ENCODE peak calls at places on chromosomes 12 and 14, in seven cellular contexts. G is CD8-positive, alpha-beta memory T cell; U is stimulated activated CD8-positive, alpha-beta memory T cell treated with anti-CD3 and anti-CD28 coated beads, Interleukin-4, amount 100 ng/mL, for 1 hour; J is mesendoderm; P is T-cell; S is left cardiac atrium; Z is T-helper 1 cell. V is an unnamed sample.

GRCh38 chr12:31853520-31853919 is 105.7 kb upstream of the RESF1 start:
- DNase-seq in G (no peak), U (no peak), J (no peak), P (no peak), S (no peak), Z (no peak), V (no peak)

GRCh38 chr14:99271951-99272668 is at the start of gene BCL11B:
- DNase-seq in G (peak; percentile 90), U (no peak), J (peak; percentile 97), P (peak; percentile 87), S (peak; percentile 61), Z (peak; percentile 69), V (peak; percentile 75)

GRCh38 chr14:105203057-105203494 is 22.0 kb upstream of the NUDT14 start:
- DNase-seq in G (peak; percentile 56), U (no peak), J (peak; percentile 51), P (peak; percentile 42), S (peak; percentile 80), Z (no peak), V (no peak)

GRCh38 chr14:58732387-58732786 is 94.6 kb downstream of the DACT1 start:
- DNase-seq in G (no peak), U (no peak), J (no peak), P (no peak), S (no peak), Z (no peak), V (no peak)

GRCh38 chr14:106694638-106695393 is 1168.4 kb downstream of the TMEM121 start:
- DNase-seq in G (peak; percentile 66), U (no peak), J (no peak), P (peak; percentile 66), S (peak; percentile 25), Z (peak; percentile 30), V (no peak)

GRCh38 chr14:32366256-32366655 is 37.2 kb downstream of the AKAP6 start:
- DNase-seq in G (no peak), U (no peak), J (peak; percentile 53), P (no peak), S (no peak), Z (no peak), V (no peak)

GRCh38 chr12:53493610-53494391 is 5.5 kb downstream of the MAP3K12 start:
- DNase-seq in G (no peak), U (no peak), J (peak; percentile 66), P (no peak), S (no peak), Z (no peak), V (no peak)

GRCh38 chr12:4118017-4118510 is 155.5 kb upstream of the CCND2 start:
- DNase-seq in G (peak; percentile 36), U (no peak), J (no peak), P (no peak), S (peak; percentile 52), Z (no peak), V (peak; percentile 62)

GRCh38 chr14:69269381-69269780 is 9.4 kb downstream of the GALNT16 start:
- DNase-seq in G (no peak), U (no peak), J (no peak), P (no peak), S (no peak), Z (no peak), V (no peak)

GRCh38 chr14:106657460-106657859 is 1131.1 kb downstream of the TMEM121 start:
- DNase-seq in G (peak; percentile 45), U (peak; percentile 17), J (no peak), P (peak; percentile 66), S (no peak), Z (no peak), V (no peak)

GRCh38 chr12:68198490-68199086 is 27.0 kb downstream of the IL26 start:
- DNase-seq in G (no peak), U (no peak), J (no peak), P (no peak), S (no peak), Z (no peak), V (no peak)

GRCh38 chr12:14111230-14111865 is 129.9 kb upstream of the GRIN2B start:
- DNase-seq in G (no peak), U (no peak), J (peak; percentile 76), P (no peak), S (no peak), Z (no peak), V (no peak)

GRCh38 chr14:54329082-54329695 is 67.6 kb upstream of the CDKN3 start:
- DNase-seq in G (no peak), U (no peak), J (peak; percentile 96), P (no peak), S (peak; percentile 41), Z (no peak), V (no peak)

GRCh38 chr12:32494676-32495075 is 95.3 kb downstream of the FGD4 start:
- DNase-seq in G (no peak), U (no peak), J (peak; percentile 32), P (no peak), S (no peak), Z (no peak), V (no peak)

GRCh38 chr14:102527255-102528232 is 18.0 kb upstream of the ANKRD9 start:
- DNase-seq in G (no peak), U (no peak), J (no peak), P (no peak), S (no peak), Z (no peak), V (no peak)

GRCh38 chr12:99605-100004 is 33.0 kb downstream of the IQSEC3 start:
- DNase-seq in G (no peak), U (no peak), J (peak; percentile 53), P (no peak), S (no peak), Z (no peak), V (no peak)

GRCh38 chr12:125890983-125891382 is 825.7 kb downstream of the AACS start:
- DNase-seq in G (no peak), U (no peak), J (no peak), P (no peak), S (no peak), Z (no peak), V (no peak)

GRCh38 chr12:132495165-132495544 is 5.2 kb downstream of the FBRSL1 start:
- DNase-seq in G (no peak), U (no peak), J (no peak), P (no peak), S (no peak), Z (no peak), V (no peak)

V was measured in ascending aorta.